ENCODE peak calls at places on chromosomes 12 and 14, in seven cellular contexts. M is HCEC 1CT, G is G401, W is heart right ventricle, T is activated T-cell treated with anti-CD3 and anti-CD28 coated beads for 1 hour, A is A172, S is NCI-H510A treated with DMSO at 0.1 percent for 48 hours. Y is an unnamed sample.

GRCh38 chr14:51643137-51643536 is 8.6 kb upstream of the FRMD6 start:
- DNase-seq in W (no peak), T (no peak), A (peak; percentile 33), G (no peak), M (peak; percentile 82), S (no peak), Y (no peak)

GRCh38 chr12:39145175-39145999 is 240.0 kb upstream of the CPNE8 start:
- DNase-seq in A (no peak), W (peak; percentile 21), S (no peak), G (peak; percentile 13), T (no peak), M (no peak), Y (peak; percentile 73)

GRCh38 chr12:42315108-42315507 is 10.8 kb downstream of the ZCRB1 start:
- DNase-seq in A (no peak), M (no peak), G (no peak), T (no peak), W (no peak), S (no peak), Y (no peak)

GRCh38 chr12:91493308-91493707 is 310.7 kb upstream of the DCN start:
- DNase-seq in M (peak; percentile 43), G (no peak), A (no peak), T (no peak), W (no peak), S (no peak), Y (no peak)

GRCh38 chr12:8449293-8449944 is 6.3 kb upstream of the CLEC6A start:
- DNase-seq in T (no peak), M (no peak), W (no peak), S (no peak), G (no peak), A (no peak), Y (no peak)

GRCh38 chr12:123106640-123107359 is 44.1 kb downstream of the PITPNM2 start:
- DNase-seq in S (peak; percentile 31), A (peak; percentile 55), T (peak; percentile 45), W (no peak), M (no peak), G (no peak), Y (no peak)

GRCh38 chr14:77409131-77409533 is 14.2 kb downstream of the NOXRED1 start:
- DNase-seq in T (no peak), G (peak; percentile 8), S (peak; percentile 6), W (no peak), A (no peak), M (no peak), Y (peak; percentile 7)

GRCh38 chr14:95156153-95156764 is 1.1 kb downstream of the DICER1 start:
- DNase-seq in T (no peak), S (no peak), W (no peak), A (no peak), G (peak; percentile 44), M (no peak), Y (no peak)

GRCh38 chr12:11853126-11853525 is 203.7 kb downstream of the ETV6 start:
- DNase-seq in G (no peak), A (no peak), M (no peak), W (no peak), T (no peak), S (peak; percentile 99), Y (no peak)

GRCh38 chr14:104968153-104968527 is 10.0 kb downstream of the AHNAK2 start:
- DNase-seq in A (peak; percentile 60), S (peak; percentile 41), T (no peak), W (peak; percentile 82), M (peak; percentile 58), G (no peak), Y (peak; percentile 58)

GRCh38 chr12:2422591-2422990 is 369.8 kb downstream of the CACNA1C start:
- DNase-seq in A (no peak), G (no peak), S (no peak), M (no peak), T (no peak), W (no peak), Y (no peak)

GRCh38 chr12:93783827-93784226 is 106.7 kb downstream of the CRADD start:
- DNase-seq in T (peak; percentile 11), S (no peak), W (no peak), G (no peak), A (no peak), M (no peak), Y (no peak)

GRCh38 chr14:63435838-63436237 is 107.3 kb downstream of the PPP2R5E start:
- DNase-seq in A (no peak), T (no peak), M (peak; percentile 92), W (peak; percentile 42), S (no peak), G (peak; percentile 83), Y (no peak)

GRCh38 chr14:35808076-35808657 is 928 bp downstream of the RALGAPA1 start:
- DNase-seq in T (no peak), S (peak; percentile 71), G (peak; percentile 39), M (no peak), A (peak; percentile 27), W (no peak), Y (no peak)

GRCh38 chr12:50597200-50598195 is 92.7 kb downstream of the DIP2B start:
- DNase-seq in A (peak; percentile 88), W (no peak), M (peak; percentile 87), S (no peak), T (peak; percentile 14), G (peak; percentile 61), Y (no peak)

Y was measured in endothelial cell.